ENCODE peak calls at places on chromosome 10, in five cellular contexts. A is breast epithelium, Y is HepG2, B is neural crest cell, R is AG10803. L is an unnamed sample.
A peak's percentile ranks its signal among the peaks of the same experiment; 100 is the strongest.

GRCh38 chr10:68318331-68319059 is 13.4 kb upstream of the HNRNPH3 start:
- DNase-seq in A (no peak), Y (peak; percentile 41), B (no peak), R (no peak), L (no peak)

GRCh38 chr10:49690673-49691356 is 11.4 kb downstream of the C10orf53 start:
- DNase-seq in A (no peak), Y (no peak), B (no peak), R (no peak), L (no peak)

GRCh38 chr10:103241262-103242011 is 4.2 kb upstream of the RPEL1 start:
- DNase-seq in A (peak; percentile 56), Y (peak; percentile 50), B (no peak), R (peak; percentile 43), L (no peak)

GRCh38 chr10:76111986-76112825 is 680.8 kb downstream of the LRMDA start:
- DNase-seq in A (no peak), Y (no peak), B (no peak), R (no peak), L (no peak)

GRCh38 chr10:76719021-76719420 is 918.6 kb downstream of the KCNMA1 start:
- DNase-seq in A (no peak), Y (no peak), B (no peak), R (no peak), L (no peak)

GRCh38 chr10:61890430-61890829 is 11.1 kb upstream of the ARID5B start:
- DNase-seq in A (no peak), Y (no peak), B (no peak), R (peak; percentile 56), L (no peak)

GRCh38 chr10:127441350-127442219 is 107.5 kb upstream of the NPS start:
- DNase-seq in A (no peak), Y (no peak), B (no peak), R (no peak), L (no peak)

GRCh38 chr10:88386878-88387773 is 196.0 kb downstream of the RNLS start:
- DNase-seq in A (no peak), Y (peak; percentile 50), B (peak; percentile 4), R (peak; percentile 66), L (no peak)

GRCh38 chr10:129951251-129951808 is 12.7 kb downstream of the EBF3 start:
- DNase-seq in A (no peak), Y (no peak), B (no peak), R (no peak), L (no peak)

DNA sequence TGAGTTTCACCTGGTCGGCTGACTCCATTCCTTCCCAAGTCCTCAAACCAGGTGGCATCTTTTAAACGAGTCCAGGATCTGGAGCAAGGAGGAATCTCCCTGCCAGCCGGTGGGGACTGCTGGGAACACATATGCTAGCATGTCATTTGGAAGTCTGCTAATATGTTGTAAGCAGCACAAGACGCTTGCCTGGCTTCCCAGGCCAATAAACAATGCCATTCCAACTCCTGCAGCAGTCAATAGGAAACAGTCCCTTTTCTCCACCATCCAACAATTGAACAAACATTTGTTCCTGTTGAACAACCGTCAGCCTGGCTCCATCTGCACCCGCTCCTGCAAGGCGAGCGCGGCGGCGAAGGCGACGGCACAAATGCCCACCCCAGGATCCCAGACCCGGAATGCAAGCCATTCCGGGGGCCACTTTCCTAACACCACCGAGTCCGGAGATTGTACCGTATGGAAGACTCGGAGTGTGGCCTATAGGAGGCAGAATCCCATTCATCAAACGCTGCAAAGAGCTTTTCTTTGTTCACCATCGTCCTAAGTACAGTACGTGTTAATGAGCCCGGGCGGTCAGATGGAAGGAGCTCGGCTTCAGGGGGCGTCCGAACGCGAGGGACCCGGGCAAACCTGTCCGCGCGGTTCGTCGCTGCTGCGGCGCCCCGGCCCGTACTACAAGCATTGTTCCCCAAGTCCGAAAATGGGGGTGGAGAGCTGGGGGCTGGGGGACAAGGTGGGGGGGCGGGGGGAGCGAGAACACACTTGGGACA is 1.6 kb downstream of the FAM53B start:
- DNase-seq in A (no peak), Y (peak; percentile 57), B (peak; percentile 26), R (peak; percentile 33), L (no peak)
- TF ChIP-seq CTCF in A (no peak), Y (peak; percentile 42), B (peak; percentile 37), R (peak; percentile 45), L (peak; percentile 16)

DNA sequence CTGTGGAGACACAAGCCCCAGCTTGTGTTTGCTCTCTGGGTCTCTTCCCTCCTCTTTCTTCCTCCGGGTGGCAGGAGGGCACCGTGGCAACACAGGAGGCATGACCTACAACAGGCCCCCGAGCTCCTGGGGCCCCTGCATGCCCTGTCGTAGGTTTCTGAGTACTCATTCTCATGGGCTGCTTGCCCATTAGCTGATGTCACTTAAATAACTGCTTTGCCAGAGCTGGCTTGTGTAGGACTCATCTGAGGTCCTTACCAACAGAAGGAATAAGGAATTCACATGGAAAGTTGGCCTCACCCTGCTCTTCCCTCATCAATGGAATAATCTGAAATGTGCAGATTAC is 298.0 kb upstream of the PRKCQ start:
- DNase-seq in A (no peak), Y (no peak), B (no peak), R (peak; percentile 20), L (no peak)
- TF ChIP-seq CTCF in A (no peak), Y (no peak), B (no peak), R (no peak), L (no peak)

GRCh38 chr10:80582561-80582960 is 44.9 kb downstream of the SH2D4B start:
- DNase-seq in A (no peak), Y (no peak), B (no peak), R (no peak), L (no peak)

GRCh38 chr10:80585812-80586211 is 48.1 kb downstream of the SH2D4B start:
- DNase-seq in A (no peak), Y (no peak), B (no peak), R (no peak), L (no peak)

GRCh38 chr10:80580811-80581468 is 43.2 kb downstream of the SH2D4B start:
- DNase-seq in A (no peak), Y (no peak), B (no peak), R (no peak), L (no peak)

GRCh38 chr10:80581469-80581835 is 43.8 kb downstream of the SH2D4B start:
- DNase-seq in A (no peak), Y (no peak), B (no peak), R (no peak), L (no peak)

DNA sequence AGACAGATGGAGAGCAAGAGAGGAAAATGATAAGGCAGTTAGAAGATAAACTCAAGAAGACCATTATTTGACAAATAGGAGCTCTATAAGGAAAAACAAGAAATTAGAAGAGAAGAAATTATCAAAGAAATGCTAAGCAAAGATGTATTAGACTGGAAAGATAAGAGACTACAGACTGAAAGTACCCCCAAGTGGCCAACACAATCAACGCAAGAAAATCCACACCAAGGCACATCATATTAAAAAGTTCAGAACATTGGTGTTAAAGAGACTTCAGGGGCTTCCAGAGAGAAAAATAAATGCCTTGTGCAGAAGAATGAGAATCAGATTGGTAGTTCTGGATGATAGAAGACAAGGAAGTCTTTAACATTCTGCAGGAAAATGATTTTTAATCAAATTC is 46.0 kb downstream of the SH2D4B start:
- DNase-seq in A (no peak), Y (no peak), B (no peak), R (no peak), L (no peak)
- TF ChIP-seq CTCF in A (no peak), Y (no peak), B (no peak), R (no peak), L (no peak)

DNA sequence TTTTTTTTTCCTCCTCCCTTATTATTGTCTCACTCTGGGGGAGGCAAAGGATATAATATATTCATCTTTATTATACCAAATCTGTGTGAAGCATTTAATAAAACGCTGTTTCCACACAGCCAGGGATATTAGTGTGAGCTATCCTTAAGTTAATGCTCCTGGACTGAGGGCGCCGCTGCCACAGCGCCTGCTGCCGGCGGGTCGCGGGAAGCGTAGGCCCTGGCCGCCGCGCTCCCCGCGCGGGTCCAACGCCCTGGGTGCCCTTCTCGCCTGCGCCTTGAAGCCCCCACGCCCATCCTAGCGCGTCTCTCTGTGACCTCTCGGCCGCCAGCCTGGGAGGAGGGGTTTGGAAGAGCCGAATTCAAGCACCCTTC is 9.5 kb upstream of the LBX1 start:
- DNase-seq in A (no peak), Y (no peak), B (no peak), R (no peak), L (no peak)
- TF ChIP-seq CTCF in A (peak; percentile 23), Y (peak; percentile 69), B (peak; percentile 77), R (peak; percentile 17), L (peak; percentile 49)

GRCh38 chr10:114548662-114549061 is 109.4 kb downstream of the ABLIM1 start:
- DNase-seq in A (peak; percentile 34), Y (peak; percentile 80), B (peak; percentile 16), R (peak; percentile 38), L (peak; percentile 40)

GRCh38 chr10:114547466-114547865 is 110.6 kb downstream of the ABLIM1 start:
- DNase-seq in A (no peak), Y (no peak), B (no peak), R (no peak), L (no peak)

GRCh38 chr10:114551310-114551972 is 106.6 kb downstream of the ABLIM1 start:
- DNase-seq in A (peak; percentile 44), Y (no peak), B (no peak), R (no peak), L (peak; percentile 52)

GRCh38 chr10:114552050-114552449 is 106.0 kb downstream of the ABLIM1 start:
- DNase-seq in A (no peak), Y (no peak), B (no peak), R (no peak), L (no peak)

GRCh38 chr10:114550756-114551290 is 107.3 kb downstream of the ABLIM1 start:
- DNase-seq in A (no peak), Y (peak; percentile 30), B (no peak), R (peak; percentile 41), L (no peak)
- TF ChIP-seq CTCF in A (peak; percentile 64), Y (peak; percentile 49), B (peak; percentile 73), R (peak; percentile 43), L (peak; percentile 26)

GRCh38 chr10:25026463-25026862 is 10.1 kb downstream of the THNSL1 start:
- DNase-seq in A (no peak), Y (no peak), B (no peak), R (peak; percentile 52), L (no peak)
- TF ChIP-seq CTCF in A (no peak), Y (peak; percentile 42), B (peak; percentile 39), R (no peak), L (peak; percentile 15)

GRCh38 chr10:786666-787512 is 97.4 kb upstream of the DIP2C start:
- DNase-seq in A (no peak), Y (no peak), B (no peak), R (no peak), L (no peak)

GRCh38 chr10:784377-784758 is 94.9 kb upstream of the DIP2C start:
- DNase-seq in A (peak; percentile 15), Y (no peak), B (peak; percentile 8), R (peak; percentile 5), L (no peak)

GRCh38 chr10:785539-786214 is 96.2 kb upstream of the DIP2C start:
- DNase-seq in A (peak; percentile 13), Y (no peak), B (no peak), R (no peak), L (no peak)

GRCh38 chr10:782751-783648 is 93.5 kb upstream of the DIP2C start:
- DNase-seq in A (no peak), Y (no peak), B (peak; percentile 1), R (no peak), L (no peak)

GRCh38 chr10:784759-785538 is 95.5 kb upstream of the DIP2C start:
- DNase-seq in A (peak; percentile 34), Y (no peak), B (peak; percentile 39), R (peak; percentile 68), L (no peak)
- TF ChIP-seq CTCF in A (no peak), Y (peak; percentile 40), B (peak; percentile 27), R (peak; percentile 37), L (no peak)

L was measured in tibial nerve.